ENCODE peak calls at places on chromosomes 12 and 14, in six cellular contexts. P is H54; Z is psoas muscle; A is stimulated activated CD8-positive, alpha-beta memory T cell treated with anti-CD3 and anti-CD28 coated beads, Interleukin-4, amount 100 ng/mL, for 48 hours; H is activated CD4-positive, CD25-positive, alpha-beta regulatory T cell; V is Peyer's patch. K is an unnamed sample.

GRCh38 chr12:9668141-9669018 is 1.1 kb upstream of the CLEC2D start:
- DNase-seq in P (no peak), Z (no peak), A (no peak), H (no peak), V (no peak), K (no peak)

GRCh38 chr12:52517005-52517835 is 3.0 kb downstream of the KRT5 start:
- DNase-seq in P (no peak), Z (no peak), A (no peak), H (no peak), V (peak), K (no peak)

GRCh38 chr14:46747253-46747652 is 95.7 kb upstream of the RPL10L start:
- DNase-seq in P (no peak), Z (no peak), A (no peak), H (no peak), V (no peak), K (no peak)

GRCh38 chr12:20382117-20382516 is 13.8 kb downstream of the PDE3A start:
- DNase-seq in P (no peak), Z (no peak), A (no peak), H (no peak), V (no peak), K (no peak)

GRCh38 chr14:105314287-105315185 is at the start of gene PACS2:
- DNase-seq in P (peak), Z (peak), A (peak), H (peak), V (peak), K (peak)

GRCh38 chr12:104790296-104791125 is 167.6 kb downstream of the SLC41A2 start:
- DNase-seq in P (peak), Z (peak), A (peak), H (peak), V (peak), K (no peak)

GRCh38 chr12:124740691-124741137 is 123.0 kb downstream of the SCARB1 start:
- DNase-seq in P (peak), Z (peak), A (peak), H (no peak), V (peak), K (no peak)

GRCh38 chr12:92533280-92533890 is 169.4 kb upstream of the PLEKHG7 start:
- DNase-seq in P (no peak), Z (no peak), A (no peak), H (no peak), V (no peak), K (no peak)

GRCh38 chr14:104364830-104365229 is 214.7 kb upstream of the C14orf180 start:
- DNase-seq in P (no peak), Z (no peak), A (no peak), H (no peak), V (no peak), K (no peak)

GRCh38 chr12:14741153-14741552 is 44.8 kb upstream of the GUCY2C start:
- DNase-seq in P (no peak), Z (no peak), A (no peak), H (no peak), V (no peak), K (no peak)

GRCh38 chr14:89126461-89126860 is 290.6 kb downstream of the FOXN3 start:
- DNase-seq in P (no peak), Z (no peak), A (no peak), H (no peak), V (no peak), K (no peak)

GRCh38 chr12:71876400-71876799 is 36.8 kb downstream of the TBC1D15 start:
- DNase-seq in P (no peak), Z (no peak), A (no peak), H (no peak), V (no peak), K (no peak)

GRCh38 chr14:51331651-51332367 is 91.8 kb downstream of the TMX1 start:
- DNase-seq in P (no peak), Z (no peak), A (no peak), H (no peak), V (no peak), K (no peak)

GRCh38 chr12:72072613-72073212 is 134.1 kb downstream of the TPH2 start:
- DNase-seq in P (no peak), Z (no peak), A (no peak), H (no peak), V (no peak), K (no peak)

GRCh38 chr12:112855375-112855774 is 51.4 kb upstream of the OAS1 start:
- DNase-seq in P (peak), Z (no peak), A (no peak), H (no peak), V (no peak), K (no peak)

GRCh38 chr12:51270847-51271518 is 768 bp upstream of the SMAGP start:
- DNase-seq in P (peak), Z (no peak), A (no peak), H (no peak), V (no peak), K (no peak)

GRCh38 chr14:69342928-69343525 is 55.1 kb downstream of the ERH start:
- DNase-seq in P (no peak), Z (no peak), A (no peak), H (no peak), V (peak), K (no peak)

GRCh38 chr12:108638141-108638823 is 4.6 kb upstream of the SELPLG start:
- DNase-seq in P (no peak), Z (no peak), A (no peak), H (no peak), V (no peak), K (no peak)